ENCODE peak calls at places on chromosomes 13 and 19, in five cellular contexts. S is GM23338; B is effector memory CD4-positive, alpha-beta T cell; V is fibroblast of lung; G is GM06990. N is an unnamed sample. For H3K27me3, the result is how much of the 10 kb centered on the place peaks cover.

GRCh38 chr13:113971471-113972231 is 2.2 kb downstream of the C13orf46 start:
- DNase-seq in S (no peak), B (no peak), V (no peak), G (no peak), N (no peak)

GRCh38 chr19:23470873-23471555 is 75.7 kb upstream of the ZNF91 start:
- DNase-seq in S (peak), B (no peak), V (no peak), G (no peak), N (no peak)

GRCh38 chr13:46663216-46663615 is 110.2 kb downstream of the LRCH1 start:
- DNase-seq in S (peak), B (no peak), V (no peak), G (no peak), N (no peak)

GRCh38 chr13:110126391-110126961 is 180.5 kb downstream of the COL4A1 start:
- DNase-seq in S (peak), B (no peak), V (peak), G (peak), N (peak)

GRCh38 chr13:50415428-50415827 is 400.2 kb downstream of the KCNRG start:
- DNase-seq in S (no peak), B (no peak), V (peak), G (no peak), N (no peak)

GRCh38 chr13:31209172-31209818 is 9.5 kb downstream of the B3GLCT start:
- DNase-seq in S (peak), B (no peak), V (peak), G (no peak), N (peak)

GRCh38 chr19:2604747-2605329 is 97.7 kb downstream of the GNG7 start:
- DNase-seq in S (no peak), B (no peak), V (no peak), G (no peak), N (no peak)

GRCh38 chr19:1483067-1483978 is 4.3 kb upstream of the C19orf25 start:
- DNase-seq in S (no peak), B (no peak), V (no peak), G (peak), N (no peak)

DNA sequence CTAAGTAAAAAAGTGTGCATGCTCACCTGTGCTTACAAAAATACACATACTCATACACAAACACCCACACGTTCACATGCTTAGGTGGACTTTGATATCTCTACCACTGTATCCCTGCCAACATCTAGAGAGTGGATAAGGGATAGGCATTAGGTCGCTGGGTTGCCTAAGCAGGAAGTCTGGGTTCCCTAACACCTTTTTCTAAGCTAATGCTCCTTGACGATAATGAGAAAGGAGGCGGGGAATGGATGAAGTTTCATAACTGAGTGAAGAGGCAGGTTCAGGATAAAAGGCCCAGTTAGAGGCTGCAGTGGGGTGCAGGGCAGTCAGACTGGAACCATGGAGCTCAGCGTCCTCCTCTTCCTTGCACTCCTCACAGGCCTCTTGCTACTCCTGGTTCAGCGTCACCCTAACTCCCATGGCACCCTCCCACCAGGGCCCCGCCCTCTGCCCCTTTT is 41.9 kb upstream of the CYP2A7 start:
- DNase-seq in S (no peak), B (no peak), V (no peak), G (no peak), N (no peak)
- H3K27me3 ChIP-seq in S (under half), B (under half), V (under half), G (under half), N (under half)

GRCh38 chr13:112060899-112061366 is 6.0 kb upstream of the SOX1 start:
- DNase-seq in S (peak), B (no peak), V (no peak), G (no peak), N (no peak)
- H3K27me3 ChIP-seq in S (half or more), B (half or more), V (half or more), G (under half), N (half or more)

DNA sequence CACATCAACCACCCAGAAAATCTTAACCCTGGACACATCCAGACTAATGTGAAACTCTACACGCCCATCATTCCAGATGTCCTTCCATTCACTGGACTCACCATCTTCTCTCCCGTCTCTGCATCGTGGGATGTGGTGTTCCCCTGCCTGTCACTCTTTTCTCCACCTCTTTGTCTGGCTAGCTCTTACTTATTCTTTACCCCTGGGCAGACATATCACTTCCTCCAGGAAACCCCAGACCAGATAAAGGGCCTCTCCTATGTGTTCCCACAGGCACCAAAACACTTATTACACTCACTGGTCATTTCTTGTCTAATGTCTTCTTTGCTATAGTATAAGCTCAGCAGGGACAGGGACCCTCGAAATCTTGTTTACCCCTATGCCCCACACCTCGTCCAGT is 109.3 kb upstream of the IPO5 start:
- DNase-seq in S (no peak), B (no peak), V (no peak), G (no peak), N (no peak)
- H3K27me3 ChIP-seq in S (under half), B (under half), V (under half), G (under half), N (under half)

GRCh38 chr13:26721251-26721939 is 39.2 kb downstream of the GPR12 start:
- DNase-seq in S (no peak), B (no peak), V (no peak), G (peak), N (no peak)
- H3K27me3 ChIP-seq in S (under half), B (under half), V (under half), G (under half), N (under half)

GRCh38 chr13:26921918-26922317 is 161.3 kb upstream of the GPR12 start:
- DNase-seq in S (no peak), B (no peak), V (no peak), G (no peak), N (no peak)
- H3K27me3 ChIP-seq in S (under half), B (under half), V (under half), G (under half), N (under half)

GRCh38 chr19:8151499-8152035 is 2.2 kb upstream of the FBN3 start:
- DNase-seq in S (no peak), B (no peak), V (no peak), G (no peak), N (no peak)

GRCh38 chr19:8148410-8149231 is 771 bp downstream of the FBN3 start:
- DNase-seq in S (peak), B (no peak), V (no peak), G (no peak), N (peak)

GRCh38 chr19:8149261-8150094 is at the start of gene FBN3:
- DNase-seq in S (peak), B (no peak), V (no peak), G (no peak), N (no peak)

GRCh38 chr19:8150178-8150865 is 930 bp upstream of the FBN3 start:
- DNase-seq in S (no peak), B (no peak), V (no peak), G (no peak), N (no peak)

GRCh38 chr19:8150998-8151397 is 1.6 kb upstream of the FBN3 start:
- DNase-seq in S (no peak), B (no peak), V (no peak), G (no peak), N (no peak)
- H3K27me3 ChIP-seq in S (under half), B (under half), V (under half), G (under half), N (under half)

DNA sequence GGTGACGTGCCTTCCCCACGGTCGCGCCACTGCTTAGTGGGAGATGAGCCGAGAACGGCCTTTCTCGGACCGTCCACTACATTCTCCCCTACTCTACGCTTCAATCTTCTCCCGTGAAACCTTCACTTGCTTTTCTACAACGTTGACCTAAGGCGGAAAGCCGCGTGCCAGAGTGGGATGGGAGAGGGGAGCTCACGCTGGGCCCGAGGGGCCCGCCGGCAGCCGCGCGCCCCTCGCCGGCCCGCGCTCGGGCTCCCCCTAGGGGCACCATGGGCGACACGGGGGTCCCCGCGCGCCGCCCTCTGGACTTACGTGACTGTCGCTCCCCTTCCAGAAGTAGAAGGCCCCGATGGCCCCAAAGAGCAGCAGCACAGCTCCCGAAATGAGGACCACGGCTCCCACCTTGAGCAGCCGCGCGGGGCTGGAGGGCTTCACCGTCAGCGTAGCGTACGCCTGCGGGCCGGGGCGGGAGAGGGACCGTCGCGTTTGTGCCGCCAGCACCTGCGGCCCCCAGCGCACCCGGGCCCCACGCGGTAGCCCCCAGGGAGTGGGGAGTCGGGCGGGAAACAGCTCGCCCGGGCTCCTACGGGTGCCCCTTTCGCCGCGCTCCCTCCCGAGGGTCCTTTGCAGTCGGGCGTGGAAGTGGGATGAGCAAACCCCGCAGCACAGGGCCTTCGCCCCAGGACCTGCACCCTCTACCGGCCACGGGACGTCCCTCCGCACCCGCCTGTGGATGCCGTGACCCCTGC is 727 bp downstream of the CNMD start:
- DNase-seq in S (peak), B (no peak), V (no peak), G (peak), N (no peak)
- H3K27me3 ChIP-seq in S (under half), B (under half), V (under half), G (under half), N (under half)